ENCODE peak calls at places on chromosomes 4 and X, in six cellular contexts. L is sigmoid colon, H is IMR-90, P is body of pancreas, Z is uterus, G is esophagus squamous epithelium. M is an unnamed sample.

GRCh38 chr4:112860731-112861377 is 188.6 kb upstream of the ANK2 start:
- DNase-seq in L (no peak), G (no peak), Z (no peak), P (no peak), H (no peak), M (no peak)

GRCh38 chrX:72307646-72308051 is 1.9 kb upstream of the CITED1 start:
- DNase-seq in L (no peak), G (no peak), H (no peak), P (no peak), Z (no peak), M (no peak)

GRCh38 chr4:16752150-16752549 is 146.3 kb downstream of the LDB2 start:
- DNase-seq in Z (no peak), H (peak), L (no peak), G (no peak), P (no peak), M (no peak)

GRCh38 chr4:7649741-7650531 is 215.2 kb upstream of the PSAPL1 start:
- DNase-seq in G (no peak), H (peak), L (peak), Z (no peak), P (no peak), M (no peak)

GRCh38 chrX:103254171-103254824 is 657 bp downstream of the TCEAL8 start:
- DNase-seq in L (peak), G (no peak), H (peak), Z (peak), P (peak), M (no peak)

GRCh38 chrX:119045884-119046283 is 26.9 kb upstream of the CT47C1 start:
- DNase-seq in P (no peak), G (no peak), H (no peak), Z (no peak), L (no peak), M (no peak)

GRCh38 chrX:48498374-48498809 is 10.4 kb upstream of the PORCN start:
- DNase-seq in L (no peak), G (no peak), H (peak), P (no peak), Z (no peak), M (no peak)

GRCh38 chr4:26424143-26424542 is 66.1 kb downstream of the CCKAR start:
- DNase-seq in P (no peak), H (no peak), G (no peak), L (no peak), Z (no peak), M (no peak)

GRCh38 chr4:97656034-97656720 is 487.1 kb downstream of the STPG2 start:
- DNase-seq in H (no peak), P (no peak), G (no peak), L (no peak), Z (no peak), M (no peak)

GRCh38 chr4:13905543-13905942 is 278.0 kb upstream of the BOD1L1 start:
- DNase-seq in Z (no peak), P (no peak), G (no peak), L (no peak), H (peak), M (no peak)

GRCh38 chr4:13865871-13866669 is 238.5 kb upstream of the BOD1L1 start:
- DNase-seq in P (no peak), Z (no peak), L (no peak), G (no peak), H (peak), M (no peak)

GRCh38 chr4:86818211-86818610 is 31.0 kb downstream of the SLC10A6 start:
- DNase-seq in G (no peak), L (no peak), H (peak), P (no peak), Z (no peak), M (no peak)

GRCh38 chr4:82005153-82005552 is 368.6 kb downstream of the HNRNPD start:
- DNase-seq in H (no peak), L (no peak), G (no peak), P (no peak), Z (no peak), M (no peak)

GRCh38 chrX:25442501-25442900 is 426.7 kb upstream of the ARX start:
- DNase-seq in L (no peak), P (no peak), H (no peak), Z (no peak), G (no peak), M (no peak)

GRCh38 chrX:123906557-123907316 is 46.9 kb downstream of the XIAP start:
- DNase-seq in P (no peak), Z (no peak), G (no peak), H (no peak), L (no peak), M (no peak)

GRCh38 chrX:47245156-47245555 is 12.3 kb downstream of the USP11 start:
- DNase-seq in P (no peak), H (no peak), G (no peak), L (peak), Z (no peak), M (no peak)

GRCh38 chr4:6331018-6331417 is 61.4 kb downstream of the WFS1 start:
- DNase-seq in L (no peak), Z (no peak), H (peak), P (peak), G (no peak), M (no peak)

GRCh38 chr4:75015627-75016026 is 82.7 kb downstream of the PARM1 start:
- DNase-seq in Z (no peak), L (no peak), H (no peak), G (no peak), P (peak), M (no peak)

DNA sequence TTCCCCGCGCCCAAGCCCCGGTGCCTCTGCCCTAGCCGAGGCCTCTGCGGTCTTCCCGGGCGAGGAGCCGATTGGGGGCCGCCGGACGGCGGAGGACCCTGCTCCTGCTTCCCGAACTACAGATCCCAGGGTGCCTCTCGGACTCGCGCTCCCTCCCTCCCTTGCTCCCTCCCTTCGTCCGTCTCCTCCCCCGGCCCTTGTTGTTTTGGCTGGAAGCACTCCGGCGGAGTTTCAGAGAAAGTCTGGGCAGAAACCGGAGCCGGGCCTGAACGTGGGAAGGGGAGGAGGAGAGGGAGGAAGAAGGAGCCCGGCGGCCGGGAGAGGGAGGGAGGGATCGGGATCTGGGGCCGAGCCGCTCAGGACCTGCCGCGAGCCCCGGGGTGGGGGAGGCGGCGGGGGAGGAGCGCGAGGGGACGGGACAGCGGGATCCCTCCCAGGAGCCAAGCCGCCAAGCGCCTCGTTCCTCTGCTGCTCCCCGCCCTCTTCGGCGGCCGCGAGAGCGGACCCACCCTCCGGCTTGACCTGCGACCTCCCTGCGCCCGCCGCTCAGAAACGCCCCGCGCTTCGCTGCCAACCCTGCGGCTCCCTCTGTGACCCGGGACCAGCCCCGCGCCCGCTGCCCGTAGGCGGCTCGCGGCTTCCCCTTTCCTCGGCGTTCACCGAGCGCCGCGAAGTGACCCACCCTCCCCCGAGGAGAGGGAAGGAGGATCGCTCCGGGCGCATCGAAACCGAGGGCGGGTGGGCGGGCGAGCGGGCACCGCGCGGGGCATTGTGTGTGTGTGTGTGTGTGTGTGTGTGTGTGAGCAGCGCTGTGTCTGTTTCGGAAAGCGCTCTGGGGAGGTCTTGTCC is 473 bp upstream of the GAB1 start:
- DNase-seq in L (peak), Z (peak), H (peak), G (peak), P (peak), M (no peak)
- TF ChIP-seq POLR2A in L (peak), Z (peak), H (peak), G (no peak), P (peak), M (no peak)

DNA sequence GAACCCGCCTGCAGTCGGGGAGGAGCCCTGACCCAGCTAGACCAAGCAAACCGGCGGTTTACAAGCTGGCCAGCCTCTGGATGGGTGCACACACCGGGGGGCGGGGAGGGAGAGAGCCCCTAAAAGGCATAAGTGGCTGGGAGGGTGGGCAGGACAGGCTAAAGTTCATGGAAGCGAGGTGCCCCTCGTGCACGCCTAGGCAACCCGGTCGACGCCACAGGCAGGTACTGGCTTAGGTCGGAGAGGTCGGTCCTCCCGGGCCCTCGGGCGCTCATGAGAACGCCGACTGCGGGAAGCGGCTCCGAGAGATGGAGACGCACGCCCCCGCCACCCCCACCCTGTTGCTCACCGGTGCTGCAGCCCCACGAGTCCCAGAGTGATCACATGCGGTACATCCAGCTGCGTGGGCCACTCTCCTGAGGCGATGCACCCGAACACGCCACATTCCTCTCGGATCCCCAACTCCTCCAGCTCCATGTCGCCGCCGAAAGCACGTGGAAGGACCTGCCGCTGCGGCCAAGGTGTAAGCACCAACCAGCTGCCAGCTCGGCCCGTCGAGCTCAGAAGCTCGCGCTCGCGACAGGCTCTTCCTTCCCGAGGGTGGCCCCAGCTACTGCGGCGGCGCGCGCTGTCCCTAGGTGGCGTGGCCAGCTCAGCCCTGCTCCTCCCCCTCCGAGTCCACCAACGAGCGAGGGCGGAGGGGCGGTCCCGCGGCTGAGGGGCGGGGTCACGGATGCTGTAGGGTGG is at the start of gene PPAT:
- DNase-seq in G (peak), P (peak), H (peak), Z (peak), L (peak), M (peak)
- TF ChIP-seq POLR2A in G (no peak), P (peak), H (no peak), Z (peak), L (peak), M (no peak)

DNA sequence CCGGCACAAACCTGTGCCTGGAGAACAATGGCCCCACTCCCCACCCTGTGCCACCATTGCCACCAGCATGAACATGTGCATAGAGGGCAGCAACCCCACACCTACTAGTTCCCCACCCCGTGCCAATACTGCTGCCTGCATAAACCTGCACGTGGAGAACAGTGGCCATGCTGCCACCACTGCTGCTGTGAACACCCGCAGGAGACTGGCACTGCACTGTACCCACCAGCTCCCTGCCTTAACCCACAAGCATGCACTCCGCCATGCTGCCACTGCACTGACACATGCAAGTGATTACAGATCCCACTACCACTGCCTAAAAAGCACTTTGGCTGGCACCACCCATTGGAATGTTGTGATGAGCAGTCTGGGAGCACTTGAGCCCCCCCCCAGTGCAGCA is 77.3 kb downstream of the NAA11 start:
- DNase-seq in L (peak), P (no peak), H (no peak), G (no peak), Z (no peak), M (no peak)
- TF ChIP-seq POLR2A in L (no peak), P (no peak), H (no peak), G (no peak), Z (no peak), M (no peak)

GRCh38 chrX:54357414-54358377 is at the start of gene WNK3:
- DNase-seq in L (peak), P (peak), Z (peak), G (peak), H (peak), M (no peak)
- TF ChIP-seq POLR2A in L (no peak), P (peak), Z (peak), G (no peak), H (no peak), M (no peak)

GRCh38 chr4:48907706-48908477 is 1.3 kb upstream of the OCIAD2 start:
- DNase-seq in G (no peak), P (no peak), H (no peak), L (no peak), Z (no peak), M (no peak)

GRCh38 chr4:48908687-48909086 is 2.1 kb upstream of the OCIAD2 start:
- DNase-seq in P (no peak), G (no peak), Z (no peak), H (no peak), L (no peak), M (no peak)

GRCh38 chr4:48904541-48905142 is 1.9 kb downstream of the OCIAD2 start:
- DNase-seq in G (no peak), P (no peak), Z (no peak), L (no peak), H (peak), M (no peak)

GRCh38 chr4:48905363-48906015 is 1.1 kb downstream of the OCIAD2 start:
- DNase-seq in Z (no peak), H (peak), P (peak), L (no peak), G (no peak), M (no peak)

GRCh38 chr4:48906283-48907173 is at the start of gene OCIAD2:
- DNase-seq in L (peak), P (peak), G (peak), H (no peak), Z (peak), M (no peak)
- TF ChIP-seq POLR2A in L (no peak), P (peak), G (no peak), H (no peak), Z (peak), M (no peak)

GRCh38 chr4:127251423-127251822 is 381.3 kb upstream of the INTU start:
- DNase-seq in Z (no peak), L (no peak), P (no peak), G (no peak), H (peak), M (no peak)

GRCh38 chr4:127247293-127247952 is 385.3 kb upstream of the INTU start:
- DNase-seq in G (no peak), Z (no peak), L (no peak), H (no peak), P (no peak), M (no peak)

GRCh38 chr4:127249066-127249766 is 383.5 kb upstream of the INTU start:
- DNase-seq in P (no peak), H (peak), L (no peak), Z (no peak), G (no peak), M (no peak)

GRCh38 chr4:127249767-127250108 is 383.0 kb upstream of the INTU start:
- DNase-seq in L (no peak), Z (no peak), P (no peak), G (no peak), H (no peak), M (no peak)

DNA sequence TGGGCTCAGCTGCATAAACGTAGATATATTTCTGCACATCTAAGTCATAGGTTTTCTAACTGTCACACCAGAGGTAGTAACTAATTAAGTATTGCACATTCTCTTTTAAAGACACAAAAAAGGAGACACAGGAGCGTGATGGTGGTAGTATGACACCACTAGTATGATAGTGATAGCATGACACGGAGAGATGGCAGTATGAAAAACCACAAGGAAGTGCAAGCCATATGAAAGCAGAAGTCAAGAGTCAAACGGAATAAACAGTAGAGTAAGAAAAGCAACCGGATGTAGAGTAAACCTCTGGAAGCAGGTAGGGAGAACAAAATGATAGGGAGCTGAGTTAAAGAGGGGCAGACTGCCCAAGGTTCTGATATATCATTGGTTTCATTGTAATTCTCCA is 382.2 kb upstream of the INTU start:
- DNase-seq in H (no peak), L (no peak), G (no peak), Z (no peak), P (no peak), M (no peak)
- TF ChIP-seq POLR2A in H (no peak), L (no peak), G (no peak), Z (no peak), P (no peak), M (no peak)

GRCh38 chrX:53281321-53281822 is at the start of gene IQSEC2:
- DNase-seq in H (peak), L (peak), P (peak), Z (peak), G (no peak), M (no peak)
- TF ChIP-seq POLR2A in H (no peak), L (peak), P (peak), Z (peak), G (no peak), M (no peak)

DNA sequence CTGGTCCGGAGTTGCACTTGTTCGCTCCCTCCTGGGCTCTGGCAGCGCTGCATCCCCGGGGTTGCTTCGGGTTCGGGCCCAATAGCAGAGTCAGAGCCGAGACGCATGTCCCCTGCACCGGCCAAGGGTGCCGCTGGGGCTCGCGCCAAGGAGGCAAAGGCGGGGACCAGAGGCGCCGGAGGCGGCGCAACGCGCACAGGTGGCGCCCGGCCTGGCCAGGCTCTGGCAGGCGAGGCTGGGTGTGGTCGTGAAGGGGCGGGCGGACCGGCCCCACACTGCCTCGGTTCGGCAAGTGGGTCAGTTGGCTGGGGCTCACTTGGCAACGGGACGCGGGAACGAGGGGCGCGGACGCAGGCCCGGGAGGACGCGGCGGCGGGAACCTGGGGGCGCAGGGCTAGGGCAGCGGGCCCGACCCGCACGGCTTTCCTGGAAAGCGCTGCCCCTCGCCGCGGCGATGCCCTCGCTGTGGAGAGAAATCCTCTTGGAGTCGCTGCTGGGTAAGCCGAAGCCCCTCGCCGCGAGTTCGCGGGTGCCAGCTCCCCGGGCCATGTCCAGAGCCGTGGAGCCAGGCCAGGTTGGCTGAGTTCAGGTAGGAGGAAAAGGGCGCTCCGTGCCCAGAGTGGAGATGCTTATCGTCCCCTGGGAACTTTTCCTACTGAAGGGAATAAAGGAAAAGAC is at the start of gene CWH43:
- DNase-seq in L (no peak), H (no peak), Z (no peak), P (no peak), G (no peak), M (no peak)
- TF ChIP-seq POLR2A in L (no peak), H (no peak), Z (no peak), P (no peak), G (no peak), M (no peak)

GRCh38 chr4:183507928-183508327 is 3.1 kb downstream of the ING2 start:
- DNase-seq in P (no peak), G (no peak), L (no peak), Z (no peak), H (no peak), M (no peak)

GRCh38 chr4:183504064-183504929 is 561 bp upstream of the ING2 start:
- DNase-seq in G (peak), Z (peak), P (peak), L (peak), H (peak), M (peak)

GRCh38 chr4:183504930-183505555 is at the start of gene ING2:
- DNase-seq in Z (peak), L (no peak), P (no peak), H (no peak), G (peak), M (peak)

GRCh38 chr4:183506389-183506735 is 1.5 kb downstream of the ING2 start:
- DNase-seq in H (no peak), Z (no peak), L (no peak), P (no peak), G (no peak), M (no peak)

DNA sequence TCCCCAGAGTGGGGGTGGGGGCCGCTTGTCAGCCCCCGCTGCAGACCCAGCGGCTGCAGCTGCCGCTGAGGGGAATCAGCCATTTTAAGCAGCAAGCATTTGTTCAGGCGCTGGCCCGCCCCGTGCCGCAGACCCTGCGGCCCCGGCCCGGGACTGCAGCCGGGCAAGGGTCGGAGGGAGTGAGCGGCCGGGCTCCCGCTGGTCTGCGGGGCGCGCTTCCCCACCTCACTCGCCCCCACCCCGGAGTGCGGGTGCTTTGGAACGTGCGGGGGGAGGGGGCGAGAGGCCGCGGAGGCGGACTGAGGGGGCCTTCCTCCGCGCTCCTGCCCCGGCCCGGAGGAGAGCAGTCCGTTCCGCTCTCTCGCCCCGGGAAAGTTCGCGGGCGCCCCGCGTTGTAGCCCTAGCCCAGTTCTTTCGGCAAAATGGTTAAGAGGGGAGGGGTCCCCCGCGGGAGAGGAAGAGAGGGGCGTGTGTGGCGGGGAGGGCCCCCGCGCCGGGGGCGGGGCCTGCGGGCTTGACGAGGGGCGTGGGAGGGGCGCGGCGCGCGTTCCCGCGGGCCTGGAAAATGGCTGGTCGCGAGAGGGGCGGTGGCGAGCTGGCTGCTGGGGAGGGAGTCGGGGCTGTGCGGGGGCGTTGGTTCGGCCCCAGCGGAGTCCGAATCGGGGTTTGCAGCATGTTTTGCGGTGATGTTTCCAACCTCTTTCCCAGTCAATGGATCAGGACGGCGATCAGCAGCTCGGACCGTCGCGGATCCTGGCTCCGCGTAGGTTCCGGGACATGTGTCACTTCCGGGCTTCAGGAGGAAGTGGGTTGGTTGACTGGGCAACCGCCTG is 914 bp downstream of the ING2 start:
- DNase-seq in Z (peak), L (peak), H (peak), P (peak), G (peak), M (no peak)
- TF ChIP-seq POLR2A in Z (peak), L (peak), H (peak), P (peak), G (no peak), M (peak)

GRCh38 chr4:184649026-184649970 is at the start of the genes CASP3 and PRIMPOL:
- DNase-seq in Z (peak), H (peak), P (peak), G (peak), L (peak), M (peak)
- TF ChIP-seq POLR2A in Z (peak), H (peak), P (peak), G (no peak), L (peak), M (no peak)

M was measured in vagina.